ENCODE peak calls at places on chromosomes 13 and 19, in four cellular contexts. One of them, this sample, is unnamed.

GRCh38 chr13:20525144-20525600 is 485 bp downstream of the CRYL1 start:
- DNase-seq in iPS-NIHi11: peak; percentile 31
- DNase-seq in erythroblast: peak; percentile 63
- DNase-seq in activated CD4-positive, alpha-beta T cell treated with anti-CD3 and anti-CD28 coated beads, Interleukin-2, amount 50 U/mL, for 24 hours: no peak
- DNase-seq in this sample: peak; percentile 15

GRCh38 chr19:7979011-7979410 is 26.4 kb downstream of the ELAVL1 start:
- DNase-seq in iPS-NIHi11: no peak
- DNase-seq in erythroblast: no peak
- DNase-seq in activated CD4-positive, alpha-beta T cell treated with anti-CD3 and anti-CD28 coated beads, Interleukin-2, amount 50 U/mL, for 24 hours: no peak
- DNase-seq in this sample: no peak

GRCh38 chr19:30403583-30403982 is 31.4 kb downstream of the ZNF536 start:
- DNase-seq in erythroblast: no peak
- DNase-seq in iPS-NIHi11: no peak
- DNase-seq in activated CD4-positive, alpha-beta T cell treated with anti-CD3 and anti-CD28 coated beads, Interleukin-2, amount 50 U/mL, for 24 hours: no peak
- DNase-seq in this sample: no peak

GRCh38 chr13:30705672-30706071 is 29.7 kb upstream of the ALOX5AP start:
- DNase-seq in erythroblast: no peak
- DNase-seq in activated CD4-positive, alpha-beta T cell treated with anti-CD3 and anti-CD28 coated beads, Interleukin-2, amount 50 U/mL, for 24 hours: no peak
- DNase-seq in iPS-NIHi11: no peak
- DNase-seq in this sample: no peak

GRCh38 chr13:40251343-40252032 is 415.0 kb downstream of the FOXO1 start:
- DNase-seq in activated CD4-positive, alpha-beta T cell treated with anti-CD3 and anti-CD28 coated beads, Interleukin-2, amount 50 U/mL, for 24 hours: no peak
- DNase-seq in erythroblast: no peak
- DNase-seq in iPS-NIHi11: no peak
- DNase-seq in this sample: no peak

GRCh38 chr13:104015646-104016396 is 949.6 kb upstream of the SLC10A2 start:
- DNase-seq in activated CD4-positive, alpha-beta T cell treated with anti-CD3 and anti-CD28 coated beads, Interleukin-2, amount 50 U/mL, for 24 hours: no peak
- DNase-seq in erythroblast: no peak
- DNase-seq in iPS-NIHi11: no peak
- DNase-seq in this sample: no peak

GRCh38 chr13:60583911-60584753 is 187.1 kb downstream of the TDRD3 start:
- DNase-seq in activated CD4-positive, alpha-beta T cell treated with anti-CD3 and anti-CD28 coated beads, Interleukin-2, amount 50 U/mL, for 24 hours: no peak
- DNase-seq in erythroblast: peak; percentile 48
- DNase-seq in iPS-NIHi11: peak; percentile 27
- DNase-seq in this sample: no peak

GRCh38 chr13:111652676-111653075 is 332.2 kb downstream of the TEX29 start:
- DNase-seq in activated CD4-positive, alpha-beta T cell treated with anti-CD3 and anti-CD28 coated beads, Interleukin-2, amount 50 U/mL, for 24 hours: no peak
- DNase-seq in erythroblast: no peak
- DNase-seq in iPS-NIHi11: no peak
- DNase-seq in this sample: no peak

GRCh38 chr13:51728972-51729371 is 75.0 kb downstream of the DHRS12 start:
- DNase-seq in activated CD4-positive, alpha-beta T cell treated with anti-CD3 and anti-CD28 coated beads, Interleukin-2, amount 50 U/mL, for 24 hours: no peak
- DNase-seq in erythroblast: no peak
- DNase-seq in iPS-NIHi11: no peak
- DNase-seq in this sample: no peak

GRCh38 chr19:23996549-23996948 is 81.9 kb downstream of the ZNF726 start:
- DNase-seq in iPS-NIHi11: peak; percentile 44
- DNase-seq in erythroblast: peak; percentile 25
- DNase-seq in activated CD4-positive, alpha-beta T cell treated with anti-CD3 and anti-CD28 coated beads, Interleukin-2, amount 50 U/mL, for 24 hours: no peak
- DNase-seq in this sample: no peak

GRCh38 chr13:95296326-95296939 is 4.8 kb downstream of the ABCC4 start:
- DNase-seq in erythroblast: peak; percentile 75
- DNase-seq in activated CD4-positive, alpha-beta T cell treated with anti-CD3 and anti-CD28 coated beads, Interleukin-2, amount 50 U/mL, for 24 hours: no peak
- DNase-seq in iPS-NIHi11: peak; percentile 81
- DNase-seq in this sample: peak; percentile 42

GRCh38 chr19:56403764-56404704 is at the start of gene ZNF583:
- DNase-seq in iPS-NIHi11: peak; percentile 93
- DNase-seq in erythroblast: peak; percentile 97
- DNase-seq in activated CD4-positive, alpha-beta T cell treated with anti-CD3 and anti-CD28 coated beads, Interleukin-2, amount 50 U/mL, for 24 hours: peak; percentile 81
- DNase-seq in this sample: peak; percentile 97

GRCh38 chr13:114097893-114098688 is 34.3 kb downstream of the RASA3 start:
- DNase-seq in iPS-NIHi11: no peak
- DNase-seq in activated CD4-positive, alpha-beta T cell treated with anti-CD3 and anti-CD28 coated beads, Interleukin-2, amount 50 U/mL, for 24 hours: no peak
- DNase-seq in erythroblast: no peak
- DNase-seq in this sample: no peak

GRCh38 chr19:46963093-46963734 is 56.4 kb upstream of the NPAS1 start:
- DNase-seq in activated CD4-positive, alpha-beta T cell treated with anti-CD3 and anti-CD28 coated beads, Interleukin-2, amount 50 U/mL, for 24 hours: no peak
- DNase-seq in erythroblast: no peak
- DNase-seq in iPS-NIHi11: no peak
- DNase-seq in this sample: no peak

GRCh38 chr13:114025432-114026127 is 51.7 kb upstream of the C13orf46 start:
- DNase-seq in activated CD4-positive, alpha-beta T cell treated with anti-CD3 and anti-CD28 coated beads, Interleukin-2, amount 50 U/mL, for 24 hours: no peak
- DNase-seq in iPS-NIHi11: no peak
- DNase-seq in erythroblast: no peak
- DNase-seq in this sample: peak; percentile 28

GRCh38 chr13:22002893-22003292 is 332.0 kb downstream of the FGF9 start:
- DNase-seq in activated CD4-positive, alpha-beta T cell treated with anti-CD3 and anti-CD28 coated beads, Interleukin-2, amount 50 U/mL, for 24 hours: no peak
- DNase-seq in erythroblast: no peak
- DNase-seq in iPS-NIHi11: no peak
- DNase-seq in this sample: peak; percentile 8

GRCh38 chr13:47184311-47184710 is 287.5 kb upstream of the HTR2A start:
- DNase-seq in activated CD4-positive, alpha-beta T cell treated with anti-CD3 and anti-CD28 coated beads, Interleukin-2, amount 50 U/mL, for 24 hours: no peak
- DNase-seq in iPS-NIHi11: no peak
- DNase-seq in erythroblast: no peak
- DNase-seq in this sample: no peak

GRCh38 chr13:113141591-113141950 is 16.9 kb upstream of the PROZ start:
- DNase-seq in erythroblast: no peak
- DNase-seq in iPS-NIHi11: no peak
- DNase-seq in activated CD4-positive, alpha-beta T cell treated with anti-CD3 and anti-CD28 coated beads, Interleukin-2, amount 50 U/mL, for 24 hours: no peak
- DNase-seq in this sample: no peak

GRCh38 chr19:13974073-13974472 is 21.8 kb downstream of the DCAF15 start:
- DNase-seq in activated CD4-positive, alpha-beta T cell treated with anti-CD3 and anti-CD28 coated beads, Interleukin-2, amount 50 U/mL, for 24 hours: no peak
- DNase-seq in iPS-NIHi11: peak; percentile 93
- DNase-seq in erythroblast: no peak
- DNase-seq in this sample: peak; percentile 75

GRCh38 chr13:68984688-68985319 is 1122.8 kb upstream of the ATXN8OS start:
- DNase-seq in iPS-NIHi11: no peak
- DNase-seq in activated CD4-positive, alpha-beta T cell treated with anti-CD3 and anti-CD28 coated beads, Interleukin-2, amount 50 U/mL, for 24 hours: no peak
- DNase-seq in erythroblast: no peak
- DNase-seq in this sample: no peak

GRCh38 chr19:13366529-13367143 is 139.6 kb downstream of the CACNA1A start:
- DNase-seq in iPS-NIHi11: peak; percentile 59
- DNase-seq in activated CD4-positive, alpha-beta T cell treated with anti-CD3 and anti-CD28 coated beads, Interleukin-2, amount 50 U/mL, for 24 hours: no peak
- DNase-seq in erythroblast: peak; percentile 16
- DNase-seq in this sample: no peak

GRCh38 chr19:2529473-2529918 is 53.6 kb downstream of the GADD45B start:
- DNase-seq in erythroblast: no peak
- DNase-seq in iPS-NIHi11: no peak
- DNase-seq in activated CD4-positive, alpha-beta T cell treated with anti-CD3 and anti-CD28 coated beads, Interleukin-2, amount 50 U/mL, for 24 hours: no peak
- DNase-seq in this sample: no peak

GRCh38 chr19:16139752-16140151 is 3.7 kb upstream of the HSH2D start:
- DNase-seq in activated CD4-positive, alpha-beta T cell treated with anti-CD3 and anti-CD28 coated beads, Interleukin-2, amount 50 U/mL, for 24 hours: no peak
- DNase-seq in erythroblast: no peak
- DNase-seq in iPS-NIHi11: no peak
- DNase-seq in this sample: no peak

GRCh38 chr13:76759877-76760276 is 126.3 kb downstream of the KCTD12 start:
- DNase-seq in iPS-NIHi11: no peak
- DNase-seq in erythroblast: no peak
- DNase-seq in activated CD4-positive, alpha-beta T cell treated with anti-CD3 and anti-CD28 coated beads, Interleukin-2, amount 50 U/mL, for 24 hours: no peak
- DNase-seq in this sample: no peak

GRCh38 chr19:2186071-2186846 is 22.5 kb downstream of the DOT1L start:
- DNase-seq in iPS-NIHi11: no peak
- DNase-seq in erythroblast: no peak
- DNase-seq in activated CD4-positive, alpha-beta T cell treated with anti-CD3 and anti-CD28 coated beads, Interleukin-2, amount 50 U/mL, for 24 hours: no peak
- DNase-seq in this sample: peak; percentile 62

GRCh38 chr19:18438331-18439024 is 545 bp upstream of the ISYNA1 start:
- DNase-seq in activated CD4-positive, alpha-beta T cell treated with anti-CD3 and anti-CD28 coated beads, Interleukin-2, amount 50 U/mL, for 24 hours: no peak
- DNase-seq in erythroblast: peak; percentile 57
- DNase-seq in iPS-NIHi11: peak; percentile 73
- DNase-seq in this sample: no peak

GRCh38 chr19:35692010-35692409 is 12.3 kb upstream of the ZBTB32 start:
- DNase-seq in erythroblast: no peak
- DNase-seq in iPS-NIHi11: no peak
- DNase-seq in activated CD4-positive, alpha-beta T cell treated with anti-CD3 and anti-CD28 coated beads, Interleukin-2, amount 50 U/mL, for 24 hours: no peak
- DNase-seq in this sample: no peak

GRCh38 chr13:72805663-72806341 is 23.9 kb downstream of the PIBF1 start:
- DNase-seq in activated CD4-positive, alpha-beta T cell treated with anti-CD3 and anti-CD28 coated beads, Interleukin-2, amount 50 U/mL, for 24 hours: no peak
- DNase-seq in erythroblast: peak; percentile 4
- DNase-seq in iPS-NIHi11: no peak
- DNase-seq in this sample: no peak